ENCODE peak calls at places on chromosomes 16 and 17, in ten cellular contexts. S, K, J, D, Y, I, M, X, H and Z are unnamed samples.
A peak's percentile ranks its signal among the peaks of the same experiment; 100 is the strongest.

GRCh38 chr17:47207143-47208067 is 1.7 kb upstream of the MYL4 start:
- DNase-seq in S (no peak), K (no peak), J (no peak), D (no peak), Y (no peak), I (no peak), M (no peak), X (no peak), H (no peak), Z (no peak)

GRCh38 chr17:5537251-5537650 is 47.1 kb downstream of the NLRP1 start:
- DNase-seq in S (no peak), K (no peak), J (no peak), D (no peak), Y (no peak), I (peak; percentile 32), M (no peak), X (no peak), H (no peak), Z (no peak)

GRCh38 chr16:49465661-49466528 is 92.3 kb downstream of the C16orf78 start:
- DNase-seq in S (no peak), K (no peak), J (no peak), D (peak; percentile 72), Y (no peak), I (no peak), M (no peak), X (no peak), H (peak; percentile 54), Z (peak; percentile 31)

GRCh38 chr17:3678095-3678820 is 9.6 kb downstream of the EMC6 start:
- DNase-seq in S (no peak), K (no peak), J (peak; percentile 87), D (no peak), Y (no peak), I (peak; percentile 40), M (no peak), X (peak; percentile 25), H (no peak), Z (no peak)

GRCh38 chr16:55035037-55035436 is 104.4 kb downstream of the IRX5 start:
- DNase-seq in S (no peak), K (no peak), J (no peak), D (no peak), Y (peak; percentile 31), I (no peak), M (no peak), X (peak; percentile 12), H (no peak), Z (no peak)

GRCh38 chr16:13436641-13437423 is 483.1 kb upstream of the ERCC4 start:
- DNase-seq in S (no peak), K (no peak), J (no peak), D (no peak), Y (peak; percentile 31), I (peak; percentile 42), M (no peak), X (no peak), H (no peak), Z (no peak)

GRCh38 chr17:64771980-64772844 is 110.1 kb upstream of the SMURF2 start:
- DNase-seq in S (no peak), K (no peak), J (no peak), D (peak; percentile 81), Y (no peak), I (no peak), M (no peak), X (no peak), H (peak; percentile 7), Z (no peak)

GRCh38 chr16:12575288-12575687 is 228.4 kb downstream of the CPPED1 start:
- DNase-seq in S (peak; percentile 12), K (no peak), J (no peak), D (peak; percentile 36), Y (no peak), I (no peak), M (no peak), X (no peak), H (no peak), Z (no peak)

GRCh38 chr17:39615434-39615833 is 7.7 kb upstream of the NEUROD2 start:
- DNase-seq in S (no peak), K (no peak), J (no peak), D (no peak), Y (no peak), I (no peak), M (no peak), X (no peak), H (no peak), Z (no peak)

GRCh38 chr16:54928016-54928356 is 2.7 kb upstream of the IRX5 start:
- DNase-seq in S (no peak), K (no peak), J (no peak), D (no peak), Y (no peak), I (peak; percentile 43), M (no peak), X (peak; percentile 42), H (no peak), Z (no peak)

GRCh38 chr17:67017895-67018294 is 26.5 kb upstream of the CACNG1 start:
- DNase-seq in S (no peak), K (no peak), J (no peak), D (no peak), Y (no peak), I (no peak), M (no peak), X (no peak), H (no peak), Z (no peak)

GRCh38 chr17:5821813-5822212 is 237.5 kb upstream of the NLRP1 start:
- DNase-seq in S (no peak), K (no peak), J (no peak), D (no peak), Y (no peak), I (no peak), M (no peak), X (no peak), H (no peak), Z (no peak)

GRCh38 chr17:48194097-48194550 is 86.6 kb downstream of the SNX11 start:
- DNase-seq in S (no peak), K (peak; percentile 37), J (no peak), D (no peak), Y (peak; percentile 86), I (peak; percentile 84), M (no peak), X (peak; percentile 72), H (no peak), Z (peak; percentile 99)

GRCh38 chr17:43845772-43846171 is 1.2 kb upstream of the CD300LG start:
- DNase-seq in S (peak; percentile 5), K (no peak), J (no peak), D (no peak), Y (no peak), I (no peak), M (no peak), X (no peak), H (no peak), Z (no peak)

GRCh38 chr16:71746442-71747046 is 22.0 kb upstream of the PHLPP2 start:
- DNase-seq in S (no peak), K (no peak), J (no peak), D (no peak), Y (peak; percentile 42), I (peak; percentile 46), M (no peak), X (peak; percentile 71), H (no peak), Z (no peak)

GRCh38 chr17:7329360-7330098 is 394 bp upstream of the NEURL4 start:
- DNase-seq in S (peak; percentile 99), K (peak; percentile 98), J (peak; percentile 98), D (peak; percentile 100), Y (peak; percentile 99), I (peak; percentile 99), M (peak; percentile 99), X (peak; percentile 100), H (peak; percentile 97), Z (peak; percentile 97)

GRCh38 chr17:7327056-7327455 is 2.1 kb downstream of the NEURL4 start:
- DNase-seq in S (no peak), K (no peak), J (no peak), D (no peak), Y (no peak), I (no peak), M (no peak), X (no peak), H (no peak), Z (peak; percentile 38)

GRCh38 chr17:7327501-7327900 is 1.6 kb downstream of the NEURL4 start:
- DNase-seq in S (no peak), K (no peak), J (no peak), D (no peak), Y (no peak), I (no peak), M (no peak), X (no peak), H (no peak), Z (peak; percentile 41)

GRCh38 chr17:7328840-7329359 is at the start of gene NEURL4:
- DNase-seq in S (no peak), K (no peak), J (no peak), D (no peak), Y (no peak), I (no peak), M (no peak), X (no peak), H (no peak), Z (no peak)

GRCh38 chr17:7328009-7328408 is 1.1 kb downstream of the NEURL4 start:
- DNase-seq in S (no peak), K (no peak), J (no peak), D (no peak), Y (no peak), I (no peak), M (no peak), X (no peak), H (no peak), Z (no peak)
- H3K4me3 ChIP-seq in S (no peak overlapping the region), K (peak overlapping the region; percentile 88), J (peak overlapping the region; percentile 94), D (no peak overlapping the region), Y (peak overlapping the region; percentile 77), I (no peak overlapping the region), M (no peak overlapping the region), X (no peak overlapping the region), H (no peak overlapping the region), Z (peak overlapping the region; percentile 52)

DNA sequence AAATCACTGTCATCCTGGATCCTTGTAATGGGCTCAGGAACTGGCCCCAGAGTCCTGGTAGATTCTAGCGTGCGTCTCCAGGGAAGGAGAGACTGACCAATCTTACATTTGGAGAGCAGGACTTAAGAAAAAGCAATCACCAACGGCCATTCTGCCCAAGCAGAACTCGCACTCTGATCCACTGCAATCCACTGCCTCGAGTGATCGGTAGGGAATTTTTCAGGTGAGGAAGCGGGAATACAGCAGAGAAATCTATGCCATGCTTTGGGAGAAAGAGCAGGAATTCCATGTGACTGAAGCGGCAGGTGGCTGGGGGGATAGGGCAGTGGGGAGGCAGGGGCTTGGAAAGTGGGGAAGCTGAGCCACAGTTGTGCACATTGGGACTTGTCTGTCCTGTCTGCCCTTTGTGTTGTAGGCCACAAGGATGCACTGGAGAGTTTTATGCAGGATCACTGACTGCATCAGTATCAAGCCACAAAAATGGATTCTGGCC is 143.9 kb upstream of the HS3ST2 start:
- DNase-seq in S (no peak), K (no peak), J (no peak), D (peak; percentile 74), Y (no peak), I (no peak), M (no peak), X (peak; percentile 29), H (peak; percentile 53), Z (no peak)
- H3K4me3 ChIP-seq in S (no peak overlapping the region), K (no peak overlapping the region), J (no peak overlapping the region), D (no peak overlapping the region), Y (no peak overlapping the region), I (no peak overlapping the region), M (no peak overlapping the region), X (no peak overlapping the region), H (no peak overlapping the region), Z (no peak overlapping the region)

GRCh38 chr17:68182016-68182315 is 65.9 kb upstream of the AMZ2 start:
- DNase-seq in S (no peak), K (no peak), J (no peak), D (peak; percentile 12), Y (no peak), I (no peak), M (no peak), X (no peak), H (no peak), Z (no peak)
- H3K4me3 ChIP-seq in S (no peak overlapping the region), K (no peak overlapping the region), J (no peak overlapping the region), D (no peak overlapping the region), Y (peak overlapping the region; percentile 65), I (no peak overlapping the region), M (no peak overlapping the region), X (no peak overlapping the region), H (no peak overlapping the region), Z (no peak overlapping the region)

GRCh38 chr17:19470529-19471261 is 59.7 kb downstream of the RNF112 start:
- DNase-seq in S (peak; percentile 85), K (no peak), J (no peak), D (peak; percentile 91), Y (no peak), I (no peak), M (peak; percentile 85), X (peak; percentile 44), H (peak; percentile 83), Z (no peak)
- H3K4me3 ChIP-seq in S (no peak overlapping the region), K (no peak overlapping the region), J (no peak overlapping the region), D (no peak overlapping the region), Y (no peak overlapping the region), I (no peak overlapping the region), M (peak overlapping the region; percentile 17), X (peak overlapping the region; percentile 8), H (peak overlapping the region; percentile 27), Z (no peak overlapping the region)